ENCODE peak calls at places on chromosomes 2 and 18, in seven cellular contexts. One of them, this sample, is unnamed.

GRCh38 chr18:7663305-7664023 is 96.3 kb downstream of the PTPRM start:
- DNase-seq in cardiac fibroblast: peak
- DNase-seq in IMR-90: no peak
- DNase-seq in GM12864: no peak
- DNase-seq in heart left ventricle: no peak
- DNase-seq in foreskin fibroblast: no peak
- DNase-seq in heart right ventricle: no peak
- DNase-seq in this sample: no peak

GRCh38 chr2:109129356-109129920 is 433 bp downstream of the SH3RF3 start:
- DNase-seq in cardiac fibroblast: peak
- DNase-seq in IMR-90: no peak
- DNase-seq in GM12864: no peak
- DNase-seq in heart left ventricle: peak
- DNase-seq in foreskin fibroblast: no peak
- DNase-seq in heart right ventricle: no peak
- DNase-seq in this sample: peak

GRCh38 chr18:44996261-44996660 is 315.6 kb downstream of the SETBP1 start:
- DNase-seq in cardiac fibroblast: no peak
- DNase-seq in IMR-90: no peak
- DNase-seq in GM12864: no peak
- DNase-seq in heart left ventricle: no peak
- DNase-seq in foreskin fibroblast: no peak
- DNase-seq in heart right ventricle: no peak
- DNase-seq in this sample: no peak

GRCh38 chr2:216950547-216950946 is 90.7 kb upstream of the TNP1 start:
- DNase-seq in cardiac fibroblast: no peak
- DNase-seq in IMR-90: no peak
- DNase-seq in GM12864: no peak
- DNase-seq in heart left ventricle: no peak
- DNase-seq in foreskin fibroblast: no peak
- DNase-seq in heart right ventricle: no peak
- DNase-seq in this sample: no peak

GRCh38 chr2:239540174-239540573 is 139.4 kb upstream of the HDAC4 start:
- DNase-seq in cardiac fibroblast: no peak
- DNase-seq in IMR-90: no peak
- DNase-seq in GM12864: no peak
- DNase-seq in heart left ventricle: no peak
- DNase-seq in foreskin fibroblast: no peak
- DNase-seq in heart right ventricle: no peak
- DNase-seq in this sample: no peak

GRCh38 chr2:179642462-179642861 is 218.9 kb downstream of the ZNF385B start:
- DNase-seq in cardiac fibroblast: no peak
- DNase-seq in IMR-90: no peak
- DNase-seq in GM12864: no peak
- DNase-seq in heart left ventricle: no peak
- DNase-seq in foreskin fibroblast: no peak
- DNase-seq in heart right ventricle: no peak
- DNase-seq in this sample: no peak

GRCh38 chr2:133314761-133315160 is 253.5 kb downstream of the NCKAP5 start:
- DNase-seq in cardiac fibroblast: no peak
- DNase-seq in IMR-90: no peak
- DNase-seq in GM12864: no peak
- DNase-seq in heart left ventricle: no peak
- DNase-seq in foreskin fibroblast: no peak
- DNase-seq in heart right ventricle: no peak
- DNase-seq in this sample: no peak

GRCh38 chr2:148899638-148900318 is 24.8 kb downstream of the KIF5C start:
- DNase-seq in cardiac fibroblast: no peak
- DNase-seq in IMR-90: no peak
- DNase-seq in GM12864: no peak
- DNase-seq in heart left ventricle: no peak
- DNase-seq in foreskin fibroblast: no peak
- DNase-seq in heart right ventricle: no peak
- DNase-seq in this sample: no peak

GRCh38 chr2:168030862-168031624 is 216.4 kb downstream of the STK39 start:
- DNase-seq in cardiac fibroblast: peak
- DNase-seq in IMR-90: peak
- DNase-seq in GM12864: no peak
- DNase-seq in heart left ventricle: no peak
- DNase-seq in foreskin fibroblast: peak
- DNase-seq in heart right ventricle: no peak
- DNase-seq in this sample: peak

GRCh38 chr2:126220336-126220735 is 435.6 kb upstream of the GYPC start:
- DNase-seq in cardiac fibroblast: peak
- DNase-seq in IMR-90: no peak
- DNase-seq in GM12864: no peak
- DNase-seq in heart left ventricle: no peak
- DNase-seq in foreskin fibroblast: no peak
- DNase-seq in heart right ventricle: no peak
- DNase-seq in this sample: peak

GRCh38 chr2:182642328-182642727 is 73.7 kb upstream of the DNAJC10 start:
- DNase-seq in cardiac fibroblast: peak
- DNase-seq in IMR-90: peak
- DNase-seq in GM12864: peak
- DNase-seq in heart left ventricle: peak
- DNase-seq in foreskin fibroblast: peak
- DNase-seq in heart right ventricle: peak
- DNase-seq in this sample: peak

GRCh38 chr2:96842600-96842999 is 1.2 kb downstream of the ANKRD23 start:
- DNase-seq in cardiac fibroblast: no peak
- DNase-seq in IMR-90: no peak
- DNase-seq in GM12864: no peak
- DNase-seq in heart left ventricle: peak
- DNase-seq in foreskin fibroblast: no peak
- DNase-seq in heart right ventricle: peak
- DNase-seq in this sample: no peak

GRCh38 chr2:215797676-215798075 is 215.7 kb downstream of the MREG start:
- DNase-seq in cardiac fibroblast: peak
- DNase-seq in IMR-90: no peak
- DNase-seq in GM12864: no peak
- DNase-seq in heart left ventricle: no peak
- DNase-seq in foreskin fibroblast: no peak
- DNase-seq in heart right ventricle: no peak
- DNase-seq in this sample: peak

GRCh38 chr18:59323931-59324622 is 5.6 kb upstream of the CPLX4 start:
- DNase-seq in cardiac fibroblast: no peak
- DNase-seq in IMR-90: peak
- DNase-seq in GM12864: no peak
- DNase-seq in heart left ventricle: no peak
- DNase-seq in foreskin fibroblast: peak
- DNase-seq in heart right ventricle: no peak
- DNase-seq in this sample: no peak

GRCh38 chr2:25669520-25669919 is 3.9 kb downstream of the DTNB start:
- DNase-seq in cardiac fibroblast: no peak
- DNase-seq in IMR-90: no peak
- DNase-seq in GM12864: no peak
- DNase-seq in heart left ventricle: no peak
- DNase-seq in foreskin fibroblast: no peak
- DNase-seq in heart right ventricle: no peak
- DNase-seq in this sample: no peak

GRCh38 chr18:48374423-48375149 is 34.6 kb downstream of the ZBTB7C start:
- DNase-seq in cardiac fibroblast: peak
- DNase-seq in IMR-90: no peak
- DNase-seq in GM12864: no peak
- DNase-seq in heart left ventricle: no peak
- DNase-seq in foreskin fibroblast: no peak
- DNase-seq in heart right ventricle: no peak
- DNase-seq in this sample: peak

GRCh38 chr2:143545643-143546275 is 416.5 kb downstream of the ARHGAP15 start:
- DNase-seq in cardiac fibroblast: no peak
- DNase-seq in IMR-90: peak
- DNase-seq in GM12864: no peak
- DNase-seq in heart left ventricle: no peak
- DNase-seq in foreskin fibroblast: no peak
- DNase-seq in heart right ventricle: no peak
- DNase-seq in this sample: no peak

GRCh38 chr2:241563981-241564595 is 5.5 kb downstream of the BOK start:
- DNase-seq in cardiac fibroblast: no peak
- DNase-seq in IMR-90: no peak
- DNase-seq in GM12864: no peak
- DNase-seq in heart left ventricle: no peak
- DNase-seq in foreskin fibroblast: no peak
- DNase-seq in heart right ventricle: no peak
- DNase-seq in this sample: no peak

GRCh38 chr2:45606801-45607200 is 4.3 kb downstream of the SRBD1 start:
- DNase-seq in cardiac fibroblast: no peak
- DNase-seq in IMR-90: no peak
- DNase-seq in GM12864: no peak
- DNase-seq in heart left ventricle: no peak
- DNase-seq in foreskin fibroblast: no peak
- DNase-seq in heart right ventricle: no peak
- DNase-seq in this sample: no peak
- TF ChIP-seq CTCF in cardiac fibroblast: no peak
- TF ChIP-seq CTCF in IMR-90: no peak
- TF ChIP-seq CTCF in GM12864: no peak
- TF ChIP-seq CTCF in heart left ventricle: no peak
- TF ChIP-seq CTCF in foreskin fibroblast: no peak
- TF ChIP-seq CTCF in heart right ventricle: no peak
- TF ChIP-seq CTCF in this sample: no peak

GRCh38 chr2:12335185-12335584 is 381.6 kb upstream of the TRIB2 start:
- DNase-seq in cardiac fibroblast: no peak
- DNase-seq in IMR-90: no peak
- DNase-seq in GM12864: no peak
- DNase-seq in heart left ventricle: no peak
- DNase-seq in foreskin fibroblast: no peak
- DNase-seq in heart right ventricle: no peak
- DNase-seq in this sample: no peak

GRCh38 chr2:12330916-12331315 is 385.8 kb upstream of the TRIB2 start:
- DNase-seq in cardiac fibroblast: peak
- DNase-seq in IMR-90: peak
- DNase-seq in GM12864: no peak
- DNase-seq in heart left ventricle: no peak
- DNase-seq in foreskin fibroblast: peak
- DNase-seq in heart right ventricle: no peak
- DNase-seq in this sample: peak

GRCh38 chr2:12334289-12335003 is 382.3 kb upstream of the TRIB2 start:
- DNase-seq in cardiac fibroblast: no peak
- DNase-seq in IMR-90: no peak
- DNase-seq in GM12864: no peak
- DNase-seq in heart left ventricle: no peak
- DNase-seq in foreskin fibroblast: no peak
- DNase-seq in heart right ventricle: no peak
- DNase-seq in this sample: no peak

GRCh38 chr2:12331698-12332097 is 385.0 kb upstream of the TRIB2 start:
- DNase-seq in cardiac fibroblast: no peak
- DNase-seq in IMR-90: no peak
- DNase-seq in GM12864: no peak
- DNase-seq in heart left ventricle: no peak
- DNase-seq in foreskin fibroblast: no peak
- DNase-seq in heart right ventricle: no peak
- DNase-seq in this sample: no peak

DNA sequence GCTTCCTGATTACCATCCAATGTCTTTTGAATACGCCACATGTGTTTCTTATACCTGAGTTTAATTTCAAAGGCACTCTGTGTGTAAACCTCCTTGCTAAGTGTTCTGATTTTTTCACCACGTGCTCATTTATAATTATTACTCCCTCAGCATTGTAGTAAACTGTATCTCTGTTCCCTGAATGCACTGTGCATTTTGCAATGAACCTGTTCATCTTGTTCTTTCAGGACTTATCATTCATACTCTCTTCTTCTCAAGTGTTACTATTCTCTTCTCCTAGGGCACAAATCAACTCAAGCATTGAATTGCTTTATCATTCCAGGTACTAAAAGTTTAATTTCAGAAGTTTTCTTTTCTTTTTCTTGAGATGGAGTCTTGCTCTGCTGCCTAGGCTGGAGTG is 383.4 kb upstream of the TRIB2 start:
- DNase-seq in cardiac fibroblast: no peak
- DNase-seq in IMR-90: no peak
- DNase-seq in GM12864: no peak
- DNase-seq in heart left ventricle: no peak
- DNase-seq in foreskin fibroblast: no peak
- DNase-seq in heart right ventricle: no peak
- DNase-seq in this sample: no peak
- H3K4me3 ChIP-seq in cardiac fibroblast: no peak
- H3K4me3 ChIP-seq in IMR-90: no peak
- H3K4me3 ChIP-seq in GM12864: no peak
- H3K4me3 ChIP-seq in heart left ventricle: no peak
- H3K4me3 ChIP-seq in foreskin fibroblast: no peak
- H3K4me3 ChIP-seq in heart right ventricle: no peak
- H3K4me3 ChIP-seq in this sample: no peak

GRCh38 chr2:39625193-39625926 is 40.4 kb upstream of the TMEM178A start:
- DNase-seq in cardiac fibroblast: no peak
- DNase-seq in IMR-90: peak
- DNase-seq in GM12864: no peak
- DNase-seq in heart left ventricle: no peak
- DNase-seq in foreskin fibroblast: no peak
- DNase-seq in heart right ventricle: no peak
- DNase-seq in this sample: no peak

GRCh38 chr2:39625927-39626270 is 39.8 kb upstream of the TMEM178A start:
- DNase-seq in cardiac fibroblast: no peak
- DNase-seq in IMR-90: no peak
- DNase-seq in GM12864: no peak
- DNase-seq in heart left ventricle: no peak
- DNase-seq in foreskin fibroblast: no peak
- DNase-seq in heart right ventricle: no peak
- DNase-seq in this sample: no peak

GRCh38 chr2:39620067-39620466 is 45.6 kb upstream of the TMEM178A start:
- DNase-seq in cardiac fibroblast: peak
- DNase-seq in IMR-90: peak
- DNase-seq in GM12864: no peak
- DNase-seq in heart left ventricle: peak
- DNase-seq in foreskin fibroblast: peak
- DNase-seq in heart right ventricle: peak
- DNase-seq in this sample: peak

GRCh38 chr2:39621596-39621995 is 44.1 kb upstream of the TMEM178A start:
- DNase-seq in cardiac fibroblast: no peak
- DNase-seq in IMR-90: no peak
- DNase-seq in GM12864: no peak
- DNase-seq in heart left ventricle: no peak
- DNase-seq in foreskin fibroblast: no peak
- DNase-seq in heart right ventricle: no peak
- DNase-seq in this sample: no peak

GRCh38 chr2:39623916-39624315 is 41.8 kb upstream of the TMEM178A start:
- DNase-seq in cardiac fibroblast: peak
- DNase-seq in IMR-90: no peak
- DNase-seq in GM12864: no peak
- DNase-seq in heart left ventricle: no peak
- DNase-seq in foreskin fibroblast: no peak
- DNase-seq in heart right ventricle: peak
- DNase-seq in this sample: no peak
- TF ChIP-seq CTCF in cardiac fibroblast: no peak
- TF ChIP-seq CTCF in IMR-90: no peak
- TF ChIP-seq CTCF in GM12864: no peak
- TF ChIP-seq CTCF in heart left ventricle: no peak
- TF ChIP-seq CTCF in foreskin fibroblast: no peak
- TF ChIP-seq CTCF in heart right ventricle: no peak
- TF ChIP-seq CTCF in this sample: no peak

DNA sequence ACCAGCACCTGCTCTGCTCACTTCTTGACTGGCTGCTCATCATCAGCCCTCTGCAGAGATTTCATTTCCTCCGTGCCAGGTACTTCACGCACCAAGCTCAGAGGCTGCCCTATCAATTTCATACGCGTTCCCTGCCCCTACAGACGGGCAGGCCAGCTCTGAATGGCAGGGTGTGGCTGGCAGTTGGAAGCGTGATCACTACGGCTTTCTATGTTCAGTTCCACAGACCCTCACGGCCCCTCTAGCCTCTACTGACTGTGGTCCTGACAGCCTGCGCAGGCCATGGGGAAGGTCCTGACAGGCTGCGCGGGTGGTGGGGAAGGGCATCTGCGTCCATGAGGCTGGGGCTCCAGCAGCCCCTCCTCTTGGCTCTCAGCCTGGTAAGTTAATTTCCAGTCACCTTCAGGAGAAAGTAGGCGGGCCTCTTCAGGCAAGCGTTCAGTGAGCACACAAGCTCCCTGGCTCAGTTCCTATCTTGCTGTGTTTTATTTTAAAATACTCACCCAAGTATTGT is 154.8 kb downstream of the ZNF236 start:
- DNase-seq in cardiac fibroblast: peak
- DNase-seq in IMR-90: no peak
- DNase-seq in GM12864: no peak
- DNase-seq in heart left ventricle: no peak
- DNase-seq in foreskin fibroblast: no peak
- DNase-seq in heart right ventricle: no peak
- DNase-seq in this sample: no peak
- H3K4me3 ChIP-seq in cardiac fibroblast: no peak
- H3K4me3 ChIP-seq in IMR-90: no peak
- H3K4me3 ChIP-seq in GM12864: no peak
- H3K4me3 ChIP-seq in heart left ventricle: no peak
- H3K4me3 ChIP-seq in foreskin fibroblast: no peak
- H3K4me3 ChIP-seq in heart right ventricle: no peak
- H3K4me3 ChIP-seq in this sample: no peak